ENCODE peak calls at places on chromosomes 5 and 9, in nine cellular contexts. W is A549, M is PC-3, T is OCI-LY7, A is mammary epithelial cell, C is MM.1S, Y is GM23248, O is mesendoderm, P is hepatocyte. R is an unnamed sample.

GRCh38 chr9:131419029-131419614 is 25.2 kb downstream of the PRRC2B start:
- DNase-seq in A (no peak), T (no peak), C (no peak), W (no peak), Y (peak), P (no peak), O (no peak), M (no peak), R (no peak)

GRCh38 chr5:175778951-175779475 is 92.4 kb upstream of the CPLX2 start:
- DNase-seq in O (no peak), Y (peak), P (peak), T (no peak), C (no peak), M (peak), A (peak), W (peak), R (no peak)

GRCh38 chr5:6712136-6712581 is 1.1 kb upstream of the TENT4A start:
- DNase-seq in Y (peak), M (peak), T (peak), W (peak), C (peak), O (peak), P (peak), A (peak), R (peak)

GRCh38 chr5:137575847-137576246 is 76.7 kb upstream of the SPOCK1 start:
- DNase-seq in C (no peak), M (peak), Y (peak), W (no peak), A (peak), T (no peak), O (no peak), P (no peak), R (no peak)

GRCh38 chr9:33752130-33752637 is 43.2 kb upstream of the PRSS3 start:
- DNase-seq in W (peak), Y (no peak), A (no peak), P (peak), O (no peak), M (peak), T (no peak), C (no peak), R (no peak)

GRCh38 chr5:150358261-150359095 is 981 bp downstream of the TCOF1 start:
- DNase-seq in Y (peak), W (peak), C (no peak), P (peak), O (peak), T (peak), A (peak), M (peak), R (no peak)

GRCh38 chr5:14640765-14641164 is 23.8 kb upstream of the OTULIN start:
- DNase-seq in A (no peak), P (no peak), T (no peak), C (no peak), M (no peak), Y (no peak), W (no peak), O (no peak), R (no peak)

GRCh38 chr9:125075997-125076396 is 67.3 kb downstream of the SCAI start:
- DNase-seq in O (no peak), C (no peak), Y (no peak), T (no peak), A (no peak), M (no peak), P (no peak), W (no peak), R (no peak)

GRCh38 chr5:21263361-21263760 is 1275.4 kb upstream of the CDH18 start:
- DNase-seq in M (peak), T (no peak), C (no peak), W (no peak), P (no peak), A (no peak), O (no peak), Y (no peak), R (no peak)

GRCh38 chr9:113352411-113352810 is 3.1 kb downstream of the BSPRY start:
- DNase-seq in M (peak), T (peak), A (peak), C (peak), P (no peak), Y (peak), W (no peak), O (no peak), R (no peak)

GRCh38 chr9:104992696-104993095 is 64.7 kb upstream of the ABCA1 start:
- DNase-seq in C (no peak), O (peak), P (peak), M (no peak), W (no peak), A (no peak), T (no peak), Y (peak), R (no peak)

GRCh38 chr9:120735009-120735408 is 20.7 kb upstream of the MEGF9 start:
- DNase-seq in M (no peak), W (no peak), O (no peak), P (no peak), C (no peak), A (no peak), T (no peak), Y (no peak), R (no peak)

GRCh38 chr9:79580065-79580464 is 8.3 kb downstream of the TLE4 start:
- DNase-seq in W (no peak), A (no peak), Y (no peak), C (no peak), O (no peak), P (no peak), M (no peak), T (no peak), R (no peak)

GRCh38 chr5:180179399-180180197 is 29.4 kb downstream of the RASGEF1C start:
- DNase-seq in A (no peak), T (no peak), P (no peak), W (no peak), C (no peak), M (no peak), O (no peak), Y (no peak), R (peak)

GRCh38 chr9:95505676-95506437 is 10.9 kb downstream of the PTCH1 start:
- DNase-seq in T (peak), Y (peak), M (peak), O (peak), C (peak), W (peak), A (peak), P (peak), R (peak)

GRCh38 chr5:114223866-114224265 is 138.0 kb upstream of the KCNN2 start:
- DNase-seq in M (peak), O (peak), C (peak), P (peak), A (peak), Y (peak), T (peak), W (peak), R (peak)

GRCh38 chr5:138461343-138462125 is 3.7 kb upstream of the EGR1 start:
- DNase-seq in P (peak), M (peak), W (peak), Y (peak), A (peak), C (no peak), T (no peak), O (peak), R (no peak)

GRCh38 chr5:173890195-173890951 is 2.2 kb downstream of the CPEB4 start:
- DNase-seq in A (no peak), C (peak), W (peak), M (peak), T (peak), Y (peak), O (peak), P (peak), R (peak)
- H3K4me2 ChIP-seq in A (peak), C (peak), W (peak), M (peak), T (peak), Y (peak), O (peak), P (peak), R (peak)

GRCh38 chr9:77016526-77017504 is 2.6 kb upstream of the FOXB2 start:
- DNase-seq in W (no peak), Y (no peak), C (no peak), P (no peak), A (no peak), O (peak), M (no peak), T (no peak), R (peak)

GRCh38 chr9:77013932-77014596 is 5.4 kb upstream of the FOXB2 start:
- DNase-seq in C (no peak), A (no peak), O (peak), Y (no peak), T (no peak), M (no peak), P (no peak), W (no peak), R (peak)

GRCh38 chr9:77014597-77015263 is 4.7 kb upstream of the FOXB2 start:
- DNase-seq in C (no peak), W (no peak), T (no peak), P (no peak), M (no peak), A (no peak), O (peak), Y (peak), R (peak)

GRCh38 chr9:77016111-77016525 is 3.3 kb upstream of the FOXB2 start:
- DNase-seq in A (no peak), O (peak), W (no peak), M (no peak), C (no peak), T (no peak), Y (no peak), P (no peak), R (peak)

GRCh38 chr9:77015291-77016048 is 4.0 kb upstream of the FOXB2 start:
- DNase-seq in W (no peak), M (no peak), P (no peak), C (no peak), Y (no peak), T (no peak), A (no peak), O (no peak), R (peak)
- H3K4me3 ChIP-seq in W (peak), M (no peak), P (no peak), C (no peak), Y (no peak), T (no peak), A (no peak), O (no peak), R (peak)

DNA sequence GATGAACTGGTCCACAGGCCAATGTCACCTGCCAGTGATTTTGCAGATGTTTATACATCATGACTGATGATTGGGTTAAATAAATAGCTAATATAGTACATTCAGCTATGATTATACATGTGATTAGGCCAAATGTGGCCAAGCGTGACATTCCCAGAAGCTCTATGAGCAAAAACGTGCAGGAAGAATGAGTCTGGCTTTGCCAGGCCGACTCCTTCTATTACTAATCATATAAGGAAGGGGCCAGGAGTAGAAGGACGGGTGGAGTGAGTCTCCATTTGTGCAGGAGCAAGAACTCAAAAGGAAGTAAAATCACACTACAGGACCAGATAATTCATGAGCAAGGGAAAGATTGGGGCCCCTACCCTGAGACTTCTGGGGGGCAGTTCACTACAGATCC is 178.2 kb downstream of the ROR2 start:
- DNase-seq in M (no peak), A (no peak), W (no peak), T (no peak), Y (peak), P (no peak), O (no peak), C (no peak), R (no peak)
- H3K4me2 ChIP-seq in M (no peak), A (no peak), W (no peak), T (no peak), Y (peak), P (peak), O (no peak), C (no peak), R (no peak)

GRCh38 chr9:126531591-126531990 is 82.1 kb upstream of the LMX1B start:
- DNase-seq in W (no peak), M (no peak), Y (no peak), O (no peak), T (no peak), C (no peak), A (no peak), P (no peak), R (no peak)
- H3K4me3 ChIP-seq in W (no peak), M (no peak), Y (no peak), O (no peak), T (no peak), C (no peak), A (no peak), P (no peak), R (no peak)